ENCODE peak calls at places on chromosomes 16 and 17, in four cellular contexts. One of them, this sample, is unnamed.

GRCh38 chr17:74631468-74632195 is 8.1 kb upstream of the CD300E start:
- DNase-seq in NCI-H748 treated with DMSO at 0.1 percent for 48 hours: no peak
- DNase-seq in HT1080: peak
- DNase-seq in activated T-helper 9 cell treated with anti-CD3 and anti-CD28 coated beads, Interleukin-2, amount 50 U/mL, for 16 hours: no peak
- DNase-seq in this sample: no peak

GRCh38 chr16:67104061-67104460 is 5.7 kb upstream of the PHAF1 start:
- DNase-seq in NCI-H748 treated with DMSO at 0.1 percent for 48 hours: no peak
- DNase-seq in HT1080: peak
- DNase-seq in activated T-helper 9 cell treated with anti-CD3 and anti-CD28 coated beads, Interleukin-2, amount 50 U/mL, for 16 hours: no peak
- DNase-seq in this sample: no peak

GRCh38 chr16:48053346-48053745 is 102.4 kb downstream of the ABCC12 start:
- DNase-seq in NCI-H748 treated with DMSO at 0.1 percent for 48 hours: no peak
- DNase-seq in HT1080: peak
- DNase-seq in activated T-helper 9 cell treated with anti-CD3 and anti-CD28 coated beads, Interleukin-2, amount 50 U/mL, for 16 hours: no peak
- DNase-seq in this sample: no peak

GRCh38 chr16:27520982-27521673 is 28.6 kb downstream of the GTF3C1 start:
- DNase-seq in NCI-H748 treated with DMSO at 0.1 percent for 48 hours: no peak
- DNase-seq in HT1080: peak
- DNase-seq in activated T-helper 9 cell treated with anti-CD3 and anti-CD28 coated beads, Interleukin-2, amount 50 U/mL, for 16 hours: no peak
- DNase-seq in this sample: no peak

GRCh38 chr17:6454495-6455320 is 10.5 kb downstream of the PIMREG start:
- DNase-seq in NCI-H748 treated with DMSO at 0.1 percent for 48 hours: no peak
- DNase-seq in HT1080: no peak
- DNase-seq in activated T-helper 9 cell treated with anti-CD3 and anti-CD28 coated beads, Interleukin-2, amount 50 U/mL, for 16 hours: no peak
- DNase-seq in this sample: peak

GRCh38 chr16:68770671-68771070 is 33.6 kb downstream of the CDH1 start:
- DNase-seq in NCI-H748 treated with DMSO at 0.1 percent for 48 hours: no peak
- DNase-seq in HT1080: no peak
- DNase-seq in activated T-helper 9 cell treated with anti-CD3 and anti-CD28 coated beads, Interleukin-2, amount 50 U/mL, for 16 hours: no peak
- DNase-seq in this sample: no peak

GRCh38 chr16:75070055-75070841 is 46.3 kb downstream of the LDHD start:
- DNase-seq in NCI-H748 treated with DMSO at 0.1 percent for 48 hours: no peak
- DNase-seq in HT1080: no peak
- DNase-seq in activated T-helper 9 cell treated with anti-CD3 and anti-CD28 coated beads, Interleukin-2, amount 50 U/mL, for 16 hours: no peak
- DNase-seq in this sample: no peak

GRCh38 chr16:57392694-57393093 is 11.9 kb upstream of the CCL17 start:
- DNase-seq in NCI-H748 treated with DMSO at 0.1 percent for 48 hours: no peak
- DNase-seq in HT1080: no peak
- DNase-seq in activated T-helper 9 cell treated with anti-CD3 and anti-CD28 coated beads, Interleukin-2, amount 50 U/mL, for 16 hours: no peak
- DNase-seq in this sample: no peak

GRCh38 chr16:12295395-12295794 is 318.9 kb downstream of the SNX29 start:
- DNase-seq in NCI-H748 treated with DMSO at 0.1 percent for 48 hours: no peak
- DNase-seq in HT1080: no peak
- DNase-seq in activated T-helper 9 cell treated with anti-CD3 and anti-CD28 coated beads, Interleukin-2, amount 50 U/mL, for 16 hours: no peak
- DNase-seq in this sample: no peak

GRCh38 chr17:76197911-76198310 is 42.4 kb downstream of the RNF157 start:
- DNase-seq in NCI-H748 treated with DMSO at 0.1 percent for 48 hours: no peak
- DNase-seq in HT1080: no peak
- DNase-seq in activated T-helper 9 cell treated with anti-CD3 and anti-CD28 coated beads, Interleukin-2, amount 50 U/mL, for 16 hours: no peak
- DNase-seq in this sample: no peak

GRCh38 chr16:78183437-78183836 is 84.0 kb downstream of the WWOX start:
- DNase-seq in NCI-H748 treated with DMSO at 0.1 percent for 48 hours: no peak
- DNase-seq in HT1080: no peak
- DNase-seq in activated T-helper 9 cell treated with anti-CD3 and anti-CD28 coated beads, Interleukin-2, amount 50 U/mL, for 16 hours: no peak
- DNase-seq in this sample: no peak

GRCh38 chr16:23833960-23834685 is 1.7 kb upstream of the PRKCB start:
- DNase-seq in NCI-H748 treated with DMSO at 0.1 percent for 48 hours: no peak
- DNase-seq in HT1080: peak
- DNase-seq in activated T-helper 9 cell treated with anti-CD3 and anti-CD28 coated beads, Interleukin-2, amount 50 U/mL, for 16 hours: no peak
- DNase-seq in this sample: no peak

GRCh38 chr16:30925646-30926332 is 2.4 kb downstream of the FBXL19 start:
- DNase-seq in NCI-H748 treated with DMSO at 0.1 percent for 48 hours: no peak
- DNase-seq in HT1080: no peak
- DNase-seq in activated T-helper 9 cell treated with anti-CD3 and anti-CD28 coated beads, Interleukin-2, amount 50 U/mL, for 16 hours: no peak
- DNase-seq in this sample: no peak

GRCh38 chr16:84303023-84303422 is 8.3 kb downstream of the WFDC1 start:
- DNase-seq in NCI-H748 treated with DMSO at 0.1 percent for 48 hours: no peak
- DNase-seq in HT1080: no peak
- DNase-seq in activated T-helper 9 cell treated with anti-CD3 and anti-CD28 coated beads, Interleukin-2, amount 50 U/mL, for 16 hours: no peak
- DNase-seq in this sample: no peak

GRCh38 chr16:84327926-84328505 is 33.3 kb downstream of the WFDC1 start:
- DNase-seq in NCI-H748 treated with DMSO at 0.1 percent for 48 hours: no peak
- DNase-seq in HT1080: no peak
- DNase-seq in activated T-helper 9 cell treated with anti-CD3 and anti-CD28 coated beads, Interleukin-2, amount 50 U/mL, for 16 hours: no peak
- DNase-seq in this sample: no peak

GRCh38 chr17:22277595-22277994 is 585.3 kb downstream of the KCNJ18 start:
- DNase-seq in NCI-H748 treated with DMSO at 0.1 percent for 48 hours: no peak
- DNase-seq in HT1080: no peak
- DNase-seq in activated T-helper 9 cell treated with anti-CD3 and anti-CD28 coated beads, Interleukin-2, amount 50 U/mL, for 16 hours: no peak
- DNase-seq in this sample: no peak

GRCh38 chr16:78761427-78761826 is 662.0 kb downstream of the WWOX start:
- DNase-seq in NCI-H748 treated with DMSO at 0.1 percent for 48 hours: no peak
- DNase-seq in HT1080: no peak
- DNase-seq in activated T-helper 9 cell treated with anti-CD3 and anti-CD28 coated beads, Interleukin-2, amount 50 U/mL, for 16 hours: no peak
- DNase-seq in this sample: peak

This sample was measured in natural killer cell treated with Interleukin-12 subunit alpha and Interleukin-12 subunit beta and Interleukin-15 and Interleukin-18, amount 100 ng/mL, for 72 hours.